ENCODE peak calls at places on chromosomes 11 and 22, in six cellular contexts. I is K562, D is H1, U is GM12878, W is HepG2, Z is NT2/D1. K is an unnamed sample.

GRCh38 chr11:116693206-116694016 is 79.4 kb downstream of the BUD13 start:
- DNase-seq in I (no peak), D (peak; percentile 37), U (no peak), W (no peak), Z (no peak), K (no peak)

GRCh38 chr11:18878211-18878610 is 61.0 kb downstream of the MRGPRX1 start:
- DNase-seq in I (no peak), D (no peak), U (no peak), W (no peak), Z (no peak), K (no peak)

GRCh38 chr11:110833033-110833484 is 120.8 kb upstream of the ARHGAP20 start:
- DNase-seq in I (no peak), D (no peak), U (no peak), W (no peak), Z (no peak), K (no peak)

GRCh38 chr11:106105986-106106385 is 28.5 kb downstream of the AASDHPPT start:
- DNase-seq in I (no peak), D (no peak), U (no peak), W (no peak), Z (no peak), K (no peak)

GRCh38 chr11:17748044-17748443 is 13.5 kb downstream of the KCNC1 start:
- DNase-seq in I (no peak), D (no peak), U (no peak), W (no peak), Z (no peak), K (no peak)

GRCh38 chr11:91947215-91947614 is 277.4 kb upstream of the FAT3 start:
- DNase-seq in I (peak; percentile 1), D (no peak), U (no peak), W (no peak), Z (no peak), K (no peak)

GRCh38 chr11:62889484-62890437 is 9.1 kb downstream of the SLC3A2 start:
- DNase-seq in I (peak; percentile 90), D (no peak), U (no peak), W (peak; percentile 79), Z (no peak), K (no peak)

GRCh38 chr11:2138436-2139117 is 612 bp downstream of the IGF2 start:
- DNase-seq in I (no peak), D (no peak), U (no peak), W (no peak), Z (no peak), K (no peak)

GRCh38 chr11:72293910-72294533 is 50.0 kb upstream of the PHOX2A start:
- DNase-seq in I (no peak), D (peak; percentile 34), U (no peak), W (no peak), Z (no peak), K (no peak)

GRCh38 chr11:17528906-17529813 is 15.1 kb downstream of the USH1C start:
- DNase-seq in I (no peak), D (no peak), U (no peak), W (no peak), Z (no peak), K (no peak)

GRCh38 chr11:32034680-32035079 is 56.2 kb upstream of the RCN1 start:
- DNase-seq in I (no peak), D (no peak), U (no peak), W (no peak), Z (no peak), K (no peak)

GRCh38 chr11:10584071-10584501 is 15.6 kb upstream of the LYVE1 start:
- DNase-seq in I (peak; percentile 51), D (no peak), U (no peak), W (no peak), Z (no peak), K (no peak)

GRCh38 chr11:68654978-68655377 is 29.4 kb upstream of the GAL start:
- DNase-seq in I (no peak), D (no peak), U (no peak), W (no peak), Z (no peak), K (no peak)

GRCh38 chr22:30925667-30926066 is 42.9 kb downstream of the MORC2 start:
- DNase-seq in I (no peak), D (no peak), U (no peak), W (no peak), Z (no peak), K (no peak)

GRCh38 chr11:122199661-122200060 is 83.6 kb upstream of the BLID start:
- DNase-seq in I (no peak), D (no peak), U (no peak), W (no peak), Z (no peak), K (no peak)

GRCh38 chr22:46780453-46780852 is 18.0 kb downstream of the TBC1D22A start:
- DNase-seq in I (no peak), D (no peak), U (no peak), W (no peak), Z (no peak), K (no peak)

GRCh38 chr11:110857885-110858555 is 145.8 kb upstream of the ARHGAP20 start:
- DNase-seq in I (no peak), D (no peak), U (no peak), W (no peak), Z (no peak), K (no peak)

GRCh38 chr11:100918551-100919500 is 210.8 kb downstream of the PGR start:
- DNase-seq in I (peak; percentile 7), D (no peak), U (no peak), W (no peak), Z (peak; percentile 9), K (no peak)

GRCh38 chr11:74678041-74678440 is 53.2 kb downstream of the CHRDL2 start:
- DNase-seq in I (no peak), D (no peak), U (no peak), W (no peak), Z (no peak), K (no peak)

GRCh38 chr11:115761348-115761747 is 257.1 kb upstream of the CADM1 start:
- DNase-seq in I (no peak), D (no peak), U (no peak), W (no peak), Z (no peak), K (no peak)

GRCh38 chr11:113690619-113691569 is 15.2 kb downstream of the TMPRSS5 start:
- DNase-seq in I (peak; percentile 93), D (peak; percentile 86), U (no peak), W (peak; percentile 13), Z (no peak), K (peak; percentile 76)

GRCh38 chr11:62391642-62392425 is 27.0 kb upstream of the SCGB1A1 start:
- DNase-seq in I (no peak), D (no peak), U (no peak), W (no peak), Z (no peak), K (no peak)

GRCh38 chr11:95346207-95346718 is 115.3 kb upstream of the SESN3 start:
- DNase-seq in I (no peak), D (no peak), U (no peak), W (no peak), Z (no peak), K (no peak)

GRCh38 chr22:20741634-20742581 is 32.0 kb upstream of the SERPIND1 start:
- DNase-seq in I (peak; percentile 87), D (peak; percentile 76), U (no peak), W (peak; percentile 44), Z (no peak), K (peak; percentile 18)

GRCh38 chr11:34840736-34841386 is 75.3 kb downstream of the APIP start:
- DNase-seq in I (peak; percentile 73), D (no peak), U (no peak), W (peak; percentile 57), Z (peak; percentile 15), K (peak; percentile 62)

GRCh38 chr11:34833602-34834001 is 82.6 kb downstream of the APIP start:
- DNase-seq in I (no peak), D (no peak), U (no peak), W (no peak), Z (no peak), K (no peak)

GRCh38 chr11:34839969-34840368 is 76.2 kb downstream of the APIP start:
- DNase-seq in I (no peak), D (no peak), U (no peak), W (no peak), Z (no peak), K (no peak)

GRCh38 chr11:34837246-34837856 is 78.8 kb downstream of the APIP start:
- DNase-seq in I (no peak), D (no peak), U (no peak), W (peak; percentile 50), Z (no peak), K (no peak)
- TF ChIP-seq ZNF274 in I (no peak), D (no peak), U (no peak), W (no peak), Z (no peak), K (no peak)

GRCh38 chr22:39932918-39933649 is 27.1 kb upstream of the TMA7B start:
- DNase-seq in I (peak; percentile 82), D (peak; percentile 86), U (no peak), W (peak; percentile 29), Z (peak; percentile 81), K (peak; percentile 35)

GRCh38 chr22:39933741-39934140 is 26.5 kb upstream of the TMA7B start:
- DNase-seq in I (no peak), D (no peak), U (no peak), W (no peak), Z (no peak), K (no peak)

GRCh38 chr22:39935116-39935515 is 25.1 kb upstream of the TMA7B start:
- DNase-seq in I (no peak), D (no peak), U (no peak), W (no peak), Z (no peak), K (no peak)

GRCh38 chr22:39931271-39931670 is 28.9 kb upstream of the TMA7B start:
- DNase-seq in I (no peak), D (no peak), U (no peak), W (no peak), Z (no peak), K (no peak)

DNA sequence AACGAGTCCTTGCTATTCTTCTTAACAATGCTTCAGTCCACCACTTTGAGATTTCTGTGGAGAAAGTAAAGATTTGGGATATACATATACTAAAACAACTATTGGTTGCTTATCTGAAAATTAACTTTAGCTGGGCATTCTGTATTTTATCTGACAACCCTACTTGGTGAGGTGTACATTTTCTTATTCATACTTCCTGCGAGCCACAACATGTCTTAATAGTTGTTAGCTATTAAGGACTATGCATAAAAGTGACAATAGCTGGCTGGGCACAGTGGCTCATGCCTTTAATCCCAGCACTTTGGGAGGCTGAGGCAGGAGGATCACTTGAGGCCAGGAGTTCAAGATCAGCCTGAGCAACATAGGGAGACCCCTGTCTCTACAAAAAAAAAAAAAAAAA is 28.0 kb upstream of the TMA7B start:
- DNase-seq in I (no peak), D (no peak), U (no peak), W (no peak), Z (no peak), K (no peak)
- TF ChIP-seq ZNF274 in I (no peak), D (no peak), U (no peak), W (no peak), Z (no peak), K (no peak)

DNA sequence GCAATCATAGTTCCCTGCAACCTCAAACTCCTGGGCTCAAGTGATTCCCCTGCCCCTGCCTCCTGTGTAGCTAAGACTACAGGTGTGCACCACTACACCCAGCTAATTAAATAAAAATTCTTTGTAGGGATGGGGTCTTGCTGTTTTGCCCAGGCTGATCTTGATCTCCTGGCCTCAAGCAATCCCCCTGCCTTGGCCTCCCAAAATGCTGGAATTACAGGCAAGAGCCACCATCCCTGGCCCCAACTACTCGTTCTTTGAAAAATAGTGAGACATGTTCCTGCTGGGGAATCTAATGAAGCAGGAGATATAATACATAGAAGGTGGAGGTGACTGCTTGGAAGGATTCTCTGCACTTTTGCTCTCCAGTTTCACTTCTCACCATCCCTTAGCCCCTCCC is 40.1 kb upstream of the RFPL3 start:
- DNase-seq in I (no peak), D (no peak), U (no peak), W (no peak), Z (no peak), K (no peak)
- TF ChIP-seq ZNF274 in I (no peak), D (no peak), U (no peak), W (no peak), Z (no peak), K (no peak)

GRCh38 chr22:49291781-49292180 is 535.9 kb downstream of the BRD1 start:
- DNase-seq in I (no peak), D (peak; percentile 23), U (no peak), W (no peak), Z (no peak), K (no peak)
- TF ChIP-seq ZNF274 in I (no peak), D (no peak), U (no peak), W (no peak), Z (no peak), K (no peak)